ENCODE peak calls at places on chromosomes 5 and 9, in six cellular contexts. C, E, O, M, Q and X are unnamed samples.

GRCh38 chr5:153523196-153523595 is 32.7 kb downstream of the GRIA1 start:
- DNase-seq in C (peak), E (no peak), O (no peak), M (no peak), Q (no peak), X (no peak)

GRCh38 chr5:10145922-10146321 is 103.8 kb downstream of the ATPSCKMT start:
- DNase-seq in C (peak), E (no peak), O (no peak), M (no peak), Q (no peak), X (no peak)

GRCh38 chr9:126702501-126703329 is 89.0 kb downstream of the LMX1B start:
- DNase-seq in C (no peak), E (no peak), O (peak), M (no peak), Q (no peak), X (peak)

GRCh38 chr9:92728831-92729734 is 35.5 kb downstream of the BICD2 start:
- DNase-seq in C (peak), E (no peak), O (peak), M (no peak), Q (no peak), X (peak)

GRCh38 chr5:57493034-57493433 is 10.4 kb upstream of the ACTBL2 start:
- DNase-seq in C (no peak), E (no peak), O (no peak), M (no peak), Q (no peak), X (no peak)

GRCh38 chr9:128553695-128554094 is 1.3 kb downstream of the SPTAN1 start:
- DNase-seq in C (peak), E (no peak), O (no peak), M (no peak), Q (no peak), X (no peak)

GRCh38 chr9:108859459-108860114 is 2.5 kb upstream of the ACTL7A start:
- DNase-seq in C (no peak), E (no peak), O (no peak), M (no peak), Q (no peak), X (no peak)

GRCh38 chr5:139284295-139284694 is 9.2 kb upstream of the MATR3 start:
- DNase-seq in C (no peak), E (no peak), O (no peak), M (no peak), Q (no peak), X (no peak)

GRCh38 chr9:28832168-28832567 is 1258.9 kb upstream of the C9orf72 start:
- DNase-seq in C (no peak), E (no peak), O (no peak), M (no peak), Q (no peak), X (no peak)

GRCh38 chr5:36877667-36878420 is 1.3 kb downstream of the NIPBL start:
- DNase-seq in C (peak), E (no peak), O (peak), M (no peak), Q (no peak), X (no peak)

GRCh38 chr9:128899566-128900322 is 17.8 kb downstream of the LRRC8A start:
- DNase-seq in C (no peak), E (no peak), O (peak), M (no peak), Q (no peak), X (no peak)

GRCh38 chr5:110104728-110105127 is 415.0 kb downstream of the MAN2A1 start:
- DNase-seq in C (no peak), E (no peak), O (no peak), M (no peak), Q (no peak), X (no peak)

GRCh38 chr9:135134253-135135028 is 47.0 kb downstream of the OLFM1 start:
- DNase-seq in C (no peak), E (no peak), O (no peak), M (no peak), Q (no peak), X (no peak)

GRCh38 chr9:136339958-136340310 is 12.6 kb downstream of the GPSM1 start:
- DNase-seq in C (no peak), E (no peak), O (no peak), M (no peak), Q (no peak), X (no peak)

GRCh38 chr5:178388381-178389030 is 155.9 kb upstream of the PHYKPL start:
- DNase-seq in C (peak), E (no peak), O (no peak), M (no peak), Q (no peak), X (peak)